ENCODE peak calls at places on chromosomes 7 and 10, in ten cellular contexts. P is heart left ventricle; X is fibroblast of lung; A is HCT116; B is A549; R is coronary artery; D is CD8-positive, alpha-beta memory T cell; F is CD8-positive, alpha-beta T cell; K is substantia nigra; Z is tibial artery. Y is an unnamed sample.

GRCh38 chr7:55034776-55035175 is 16.0 kb downstream of the EGFR start:
- DNase-seq in B (no peak), K (no peak), A (no peak), Z (no peak), X (no peak), R (no peak), P (no peak), D (no peak), F (no peak), Y (no peak)

GRCh38 chr7:157274991-157275427 is 61.8 kb upstream of the DNAJB6 start:
- DNase-seq in B (no peak), F (no peak), R (no peak), P (no peak), X (no peak), Z (peak), K (no peak), D (no peak), A (no peak), Y (no peak)

GRCh38 chr10:47305566-47305965 is 5.6 kb downstream of the GDF10 start:
- DNase-seq in R (no peak), K (no peak), F (no peak), D (no peak), B (no peak), A (no peak), P (no peak), Z (no peak), X (no peak), Y (no peak)

GRCh38 chr7:140231779-140232491 is 55.2 kb upstream of the KDM7A start:
- DNase-seq in P (no peak), F (peak), A (no peak), D (no peak), K (no peak), B (no peak), R (no peak), Z (no peak), X (no peak), Y (no peak)

GRCh38 chr10:133336131-133337078 is at the start of gene CALY:
- DNase-seq in D (peak), X (no peak), F (peak), R (no peak), P (no peak), A (no peak), Z (no peak), K (peak), B (peak), Y (peak)

GRCh38 chr10:15444105-15445021 is 73.3 kb upstream of the FAM171A1 start:
- DNase-seq in P (no peak), R (no peak), Z (no peak), A (no peak), X (no peak), K (no peak), B (no peak), F (no peak), D (no peak), Y (no peak)

GRCh38 chr10:14032406-14032998 is 298.2 kb downstream of the FRMD4A start:
- DNase-seq in P (no peak), A (peak), D (peak), K (no peak), Z (no peak), F (peak), R (no peak), B (no peak), X (peak), Y (peak)

GRCh38 chr10:128440513-128441160 is 314.4 kb upstream of the MKI67 start:
- DNase-seq in R (no peak), P (no peak), A (no peak), Z (no peak), K (no peak), F (no peak), D (no peak), B (no peak), X (no peak), Y (no peak)

GRCh38 chr10:17025444-17026295 is 103.9 kb downstream of the CUBN start:
- DNase-seq in Z (no peak), K (no peak), D (peak), P (no peak), B (peak), X (peak), A (peak), F (peak), R (peak), Y (no peak)
- H3K27ac ChIP-seq in Z (peak), K (no peak), D (peak), P (peak), B (peak), X (peak), A (no peak), F (peak), R (peak), Y (peak)

DNA sequence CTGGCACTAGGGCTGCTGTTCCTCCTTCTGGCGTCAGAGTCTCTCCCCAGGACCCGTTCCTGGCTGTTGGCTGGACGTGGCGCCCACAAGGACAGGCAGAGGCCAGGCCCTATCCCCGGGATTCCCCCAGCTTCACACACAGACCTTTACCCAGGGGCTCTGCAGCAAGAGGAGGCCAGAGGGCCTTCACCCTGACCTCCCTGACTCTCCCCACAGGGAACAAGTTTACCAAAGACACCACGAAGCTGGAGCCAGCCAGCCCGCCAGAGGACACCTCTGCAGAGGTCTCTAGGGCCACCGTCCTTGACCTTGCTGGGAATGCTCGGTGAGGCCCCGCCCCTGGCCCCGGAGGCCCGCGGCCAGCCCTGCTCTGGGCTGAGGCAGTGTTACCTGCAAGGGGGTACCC is 82.2 kb downstream of the GTF2IRD1 start:
- DNase-seq in D (no peak), A (no peak), K (no peak), F (no peak), R (no peak), B (no peak), P (no peak), X (no peak), Z (no peak), Y (no peak)
- H3K27ac ChIP-seq in D (no peak), A (no peak), K (no peak), F (no peak), R (no peak), B (peak), P (peak), X (no peak), Z (no peak), Y (no peak)

GRCh38 chr7:127578711-127579275 is 6.6 kb downstream of the GCC1 start:
- DNase-seq in B (no peak), P (no peak), X (no peak), K (no peak), F (no peak), D (no peak), Z (no peak), A (no peak), R (no peak), Y (no peak)
- H3K27ac ChIP-seq in B (no peak), P (no peak), X (no peak), K (no peak), F (no peak), D (no peak), Z (peak), A (no peak), R (no peak), Y (no peak)

DNA sequence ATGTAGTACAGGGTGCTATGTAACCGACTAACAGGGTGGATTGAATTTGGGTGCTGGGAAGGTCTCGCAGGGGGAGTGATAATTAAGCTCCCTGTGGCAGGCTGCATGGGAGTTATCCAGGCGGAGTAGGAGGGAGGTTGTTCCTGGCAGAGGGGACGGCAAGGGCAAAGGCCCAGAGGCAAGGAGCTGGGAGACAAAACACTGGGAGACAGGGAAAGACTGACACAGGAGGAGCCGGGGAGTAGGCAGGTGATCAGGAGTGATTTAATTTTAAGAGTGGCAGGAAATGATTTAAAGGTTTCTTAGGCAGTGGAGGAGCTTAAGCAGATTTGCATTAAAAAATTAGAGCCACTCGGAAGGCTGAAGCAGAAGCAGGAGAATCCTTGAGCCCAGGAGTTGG is 40.7 kb upstream of the LEP start:
- DNase-seq in F (no peak), B (no peak), P (no peak), K (no peak), R (no peak), D (no peak), X (no peak), Z (no peak), A (no peak), Y (no peak)
- H3K27ac ChIP-seq in F (no peak), B (no peak), P (no peak), K (no peak), R (no peak), D (no peak), X (no peak), Z (no peak), A (no peak), Y (no peak)

DNA sequence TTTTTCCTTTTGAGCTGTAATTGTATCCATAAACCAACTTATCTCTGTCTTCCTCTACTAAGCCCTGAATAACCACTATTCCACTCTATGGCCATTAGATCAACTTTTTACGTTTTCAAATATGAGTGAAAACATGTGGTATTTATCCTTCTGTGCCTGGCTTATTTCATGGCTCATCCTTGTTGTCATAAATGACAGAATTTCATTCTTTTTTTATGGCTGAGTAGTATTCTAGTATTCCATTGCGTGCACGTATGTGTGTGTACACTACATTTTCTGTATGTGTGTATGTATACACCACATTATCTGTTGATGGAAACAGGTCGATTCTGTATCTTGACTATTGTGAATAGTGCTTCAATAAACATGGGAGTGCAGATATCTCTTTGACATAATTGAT is 11.1 kb downstream of the CDK1 start:
- DNase-seq in K (no peak), Z (no peak), B (no peak), F (no peak), D (no peak), A (no peak), P (no peak), X (no peak), R (no peak), Y (no peak)
- H3K27ac ChIP-seq in K (no peak), Z (no peak), B (no peak), F (no peak), D (no peak), A (no peak), P (no peak), X (no peak), R (no peak), Y (no peak)

DNA sequence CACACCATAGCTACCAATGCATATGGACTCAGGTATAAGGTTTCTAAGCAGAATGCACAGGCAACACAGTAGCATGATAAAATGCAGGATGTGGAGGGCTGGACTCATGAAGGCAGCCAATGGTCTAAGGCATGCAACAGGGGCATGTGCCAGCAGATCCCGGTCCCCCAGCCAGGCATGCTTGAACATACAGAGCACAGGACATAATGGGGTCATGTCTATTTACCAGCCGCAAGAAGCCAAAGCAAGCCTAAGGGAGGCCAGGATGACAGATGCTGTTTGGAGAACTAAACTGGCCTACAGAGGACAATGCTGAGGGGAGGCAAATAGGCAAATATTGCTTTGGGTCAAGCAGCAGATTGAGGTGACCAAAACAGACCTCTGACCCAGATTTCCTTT is 60.0 kb upstream of the PDLIM1 start:
- DNase-seq in K (no peak), P (no peak), X (no peak), R (no peak), F (no peak), Z (no peak), B (no peak), D (no peak), A (no peak), Y (no peak)
- H3K27ac ChIP-seq in K (no peak), P (peak), X (no peak), R (no peak), F (no peak), Z (peak), B (peak), D (no peak), A (no peak), Y (no peak)

GRCh38 chr7:44488955-44489354 is 1.5 kb downstream of the NUDCD3 start:
- DNase-seq in B (no peak), K (no peak), D (no peak), X (no peak), F (no peak), Z (no peak), P (no peak), A (no peak), R (no peak), Y (no peak)
- H3K27ac ChIP-seq in B (no peak), K (no peak), D (no peak), X (no peak), F (peak), Z (no peak), P (no peak), A (no peak), R (no peak), Y (peak)

GRCh38 chr7:23358152-23358674 is 59.1 kb downstream of the MALSU1 start:
- DNase-seq in D (no peak), B (no peak), F (no peak), K (no peak), P (no peak), Z (no peak), R (no peak), X (no peak), A (no peak), Y (no peak)

GRCh38 chr7:23356726-23357125 is 57.6 kb downstream of the MALSU1 start:
- DNase-seq in P (no peak), X (peak), D (no peak), F (no peak), A (no peak), K (no peak), Z (no peak), B (no peak), R (no peak), Y (peak)

GRCh38 chr7:23353172-23353571 is 54.0 kb downstream of the MALSU1 start:
- DNase-seq in R (no peak), Z (no peak), K (no peak), D (no peak), B (no peak), A (no peak), X (peak), F (no peak), P (no peak), Y (no peak)

GRCh38 chr7:23356168-23356567 is 57.0 kb downstream of the MALSU1 start:
- DNase-seq in X (no peak), R (no peak), P (no peak), B (no peak), Z (no peak), F (no peak), A (no peak), K (no peak), D (no peak), Y (no peak)

DNA sequence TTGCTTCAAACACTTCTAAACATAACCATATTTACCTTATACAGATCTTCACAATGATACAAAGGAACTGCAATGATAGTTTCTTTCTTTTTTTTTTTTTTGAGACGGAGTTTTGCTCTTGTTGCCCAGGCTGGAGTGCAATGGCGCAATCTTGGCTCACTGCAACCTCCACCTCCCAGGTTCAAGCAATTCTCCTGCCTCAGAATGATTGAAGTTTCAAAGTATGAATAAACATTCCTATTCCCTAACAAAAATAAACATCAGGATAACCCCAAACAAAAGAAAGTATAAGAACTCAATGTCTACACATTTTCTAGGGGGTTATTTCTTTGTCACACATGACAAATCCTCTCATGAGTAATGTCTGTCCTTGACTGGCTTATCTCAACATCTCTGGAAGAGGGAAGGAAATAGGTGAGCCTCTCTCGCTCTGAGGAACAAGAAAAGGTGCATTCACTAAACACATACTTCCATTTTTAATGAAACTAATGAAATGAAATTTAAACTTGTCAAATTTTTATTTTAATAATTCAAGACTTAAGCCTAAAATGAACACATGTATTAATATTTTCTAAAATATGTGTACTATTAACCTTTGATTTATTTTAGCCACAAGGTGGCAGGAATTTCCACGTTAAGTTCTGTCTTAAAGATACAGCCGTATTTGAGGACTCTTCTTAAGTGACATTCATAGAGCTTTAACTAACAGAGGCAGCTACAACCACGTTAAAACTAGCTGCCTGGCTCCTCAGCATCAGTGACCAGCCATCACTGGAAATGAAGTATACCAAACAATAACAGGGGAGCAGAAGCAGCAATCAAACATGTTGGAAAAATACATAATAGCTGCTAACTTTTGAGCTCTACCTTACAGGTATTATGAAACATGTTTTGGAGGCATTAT is 58.3 kb downstream of the MALSU1 start:
- DNase-seq in F (no peak), K (no peak), P (no peak), R (no peak), X (peak), A (peak), Z (no peak), B (peak), D (no peak), Y (no peak)
- H3K27ac ChIP-seq in F (no peak), K (no peak), P (no peak), R (no peak), X (no peak), A (peak), Z (no peak), B (peak), D (no peak), Y (no peak)